ENCODE peak calls at places on chromosome 14, in ten cellular contexts. M is stomach, F is heart left ventricle, L is choroid plexus epithelial cell, S is GM20000, N is uterus, A is psoas muscle, G is GM13977, V is cardiac fibroblast, R is fibroblast of the aortic adventitia. D is an unnamed sample.

GRCh38 chr14:61147898-61148549 is 133.1 kb downstream of the TMEM30B start:
- DNase-seq in M (no peak), F (peak), L (peak), S (no peak), N (no peak), A (peak), G (no peak), V (peak), R (peak), D (no peak)

GRCh38 chr14:24094839-24095195 is 706 bp downstream of the PCK2 start:
- DNase-seq in M (no peak), F (no peak), L (peak), S (no peak), N (no peak), A (no peak), G (no peak), V (peak), R (peak), D (no peak)

GRCh38 chr14:36515105-36515593 is 4.9 kb downstream of the NKX2-1 start:
- DNase-seq in M (no peak), F (no peak), L (no peak), S (no peak), N (no peak), A (no peak), G (peak), V (no peak), R (no peak), D (no peak)

GRCh38 chr14:99971929-99972747 is 93.1 kb upstream of the EVL start:
- DNase-seq in M (no peak), F (no peak), L (no peak), S (peak), N (no peak), A (no peak), G (no peak), V (no peak), R (peak), D (no peak)

GRCh38 chr14:95674613-95675012 is 11.6 kb upstream of the TCL1B start:
- DNase-seq in M (no peak), F (no peak), L (no peak), S (no peak), N (no peak), A (no peak), G (no peak), V (no peak), R (no peak), D (peak)

GRCh38 chr14:79443602-79444001 is 767.7 kb downstream of the DIO2 start:
- DNase-seq in M (no peak), F (no peak), L (peak), S (no peak), N (no peak), A (no peak), G (no peak), V (no peak), R (no peak), D (no peak)

GRCh38 chr14:65184032-65184764 is 81.9 kb upstream of the MAX start:
- DNase-seq in M (no peak), F (no peak), L (peak), S (no peak), N (no peak), A (no peak), G (no peak), V (peak), R (peak), D (no peak)

GRCh38 chr14:101665478-101666078 is 95.9 kb upstream of the PPP2R5C start:
- DNase-seq in M (no peak), F (no peak), L (peak), S (peak), N (no peak), A (no peak), G (peak), V (peak), R (peak), D (no peak)

GRCh38 chr14:96001866-96002510 is 37.2 kb upstream of the C14orf132 start:
- DNase-seq in M (no peak), F (no peak), L (peak), S (no peak), N (no peak), A (no peak), G (no peak), V (no peak), R (no peak), D (no peak)

GRCh38 chr14:100019156-100019882 is 45.9 kb upstream of the EVL start:
- DNase-seq in M (no peak), F (no peak), L (peak), S (no peak), N (no peak), A (no peak), G (no peak), V (peak), R (no peak), D (no peak)

GRCh38 chr14:89185919-89186849 is 230.8 kb downstream of the FOXN3 start:
- DNase-seq in M (no peak), F (no peak), L (peak), S (no peak), N (peak), A (peak), G (no peak), V (peak), R (peak), D (no peak)

GRCh38 chr14:59482471-59483331 is 1.5 kb downstream of the L3HYPDH start:
- DNase-seq in M (no peak), F (no peak), L (peak), S (no peak), N (peak), A (no peak), G (no peak), V (peak), R (peak), D (no peak)

GRCh38 chr14:92514844-92515509 is 1.4 kb downstream of the RIN3 start:
- DNase-seq in M (no peak), F (no peak), L (no peak), S (peak), N (no peak), A (no peak), G (no peak), V (no peak), R (no peak), D (no peak)

GRCh38 chr14:60655114-60655897 is 6.0 kb upstream of the SIX1 start:
- DNase-seq in M (no peak), F (no peak), L (no peak), S (peak), N (no peak), A (no peak), G (peak), V (no peak), R (no peak), D (no peak)

GRCh38 chr14:100463937-100464336 is 123.3 kb downstream of the BEGAIN start:
- DNase-seq in M (no peak), F (no peak), L (no peak), S (no peak), N (no peak), A (no peak), G (no peak), V (no peak), R (no peak), D (no peak)

GRCh38 chr14:37172024-37172869 is at the start of gene SLC25A21:
- DNase-seq in M (peak), F (peak), L (peak), S (no peak), N (peak), A (peak), G (no peak), V (peak), R (peak), D (peak)

GRCh38 chr14:26017270-26017669 is 580.6 kb downstream of the NOVA1 start:
- DNase-seq in M (no peak), F (no peak), L (no peak), S (no peak), N (no peak), A (no peak), G (no peak), V (no peak), R (no peak), D (no peak)

GRCh38 chr14:101500061-101500460 is 61.2 kb upstream of the DIO3 start:
- DNase-seq in M (no peak), F (no peak), L (no peak), S (no peak), N (no peak), A (no peak), G (no peak), V (no peak), R (no peak), D (peak)

GRCh38 chr14:102903248-102903888 is 19.1 kb upstream of the AMN start:
- DNase-seq in M (no peak), F (no peak), L (no peak), S (no peak), N (no peak), A (no peak), G (no peak), V (no peak), R (no peak), D (no peak)

GRCh38 chr14:36207500-36207899 is 31.0 kb upstream of the PTCSC3 start:
- DNase-seq in M (no peak), F (no peak), L (no peak), S (no peak), N (no peak), A (no peak), G (no peak), V (peak), R (peak), D (no peak)

GRCh38 chr14:96761066-96761465 is 36.1 kb upstream of the VRK1 start:
- DNase-seq in M (no peak), F (no peak), L (no peak), S (no peak), N (no peak), A (no peak), G (no peak), V (no peak), R (no peak), D (no peak)

GRCh38 chr14:53715390-53715730 is 241.3 kb downstream of the BMP4 start:
- DNase-seq in M (no peak), F (no peak), L (peak), S (no peak), N (no peak), A (no peak), G (no peak), V (peak), R (peak), D (no peak)

GRCh38 chr14:29016050-29016900 is 249.7 kb downstream of the FOXG1 start:
- DNase-seq in M (no peak), F (no peak), L (peak), S (peak), N (no peak), A (no peak), G (peak), V (peak), R (peak), D (no peak)

GRCh38 chr14:98754343-98755025 is 517.5 kb downstream of the BCL11B start:
- DNase-seq in M (no peak), F (no peak), L (no peak), S (no peak), N (no peak), A (no peak), G (no peak), V (no peak), R (no peak), D (peak)

GRCh38 chr14:72738181-72738611 is 155.7 kb downstream of the DPF3 start:
- DNase-seq in M (peak), F (peak), L (no peak), S (no peak), N (no peak), A (no peak), G (no peak), V (no peak), R (no peak), D (no peak)

GRCh38 chr14:50233335-50234250 is 2.2 kb upstream of the SOS2 start:
- DNase-seq in M (no peak), F (no peak), L (no peak), S (no peak), N (no peak), A (no peak), G (no peak), V (no peak), R (no peak), D (no peak)

GRCh38 chr14:24605435-24606190 is 3.9 kb downstream of the GZMH start:
- DNase-seq in M (peak), F (peak), L (no peak), S (peak), N (no peak), A (no peak), G (peak), V (no peak), R (no peak), D (no peak)

GRCh38 chr14:24011051-24011450 is 22.3 kb downstream of the DHRS4L2 start:
- DNase-seq in M (no peak), F (no peak), L (no peak), S (no peak), N (no peak), A (no peak), G (no peak), V (no peak), R (no peak), D (no peak)

GRCh38 chr14:91415794-91416743 is 1.6 kb downstream of the CCDC88C start:
- DNase-seq in M (peak), F (no peak), L (no peak), S (peak), N (no peak), A (no peak), G (peak), V (no peak), R (no peak), D (no peak)

GRCh38 chr14:92039073-92039719 is 663 bp downstream of the TRIP11 start:
- DNase-seq in M (no peak), F (no peak), L (peak), S (peak), N (no peak), A (peak), G (peak), V (peak), R (peak), D (peak)

GRCh38 chr14:22598099-22598895 is at the start of gene ABHD4:
- DNase-seq in M (peak), F (peak), L (peak), S (peak), N (peak), A (peak), G (peak), V (peak), R (peak), D (peak)

GRCh38 chr14:104876251-104876699 is 11.2 kb downstream of the CEP170B start:
- DNase-seq in M (no peak), F (no peak), L (peak), S (peak), N (no peak), A (peak), G (peak), V (peak), R (peak), D (no peak)

DNA sequence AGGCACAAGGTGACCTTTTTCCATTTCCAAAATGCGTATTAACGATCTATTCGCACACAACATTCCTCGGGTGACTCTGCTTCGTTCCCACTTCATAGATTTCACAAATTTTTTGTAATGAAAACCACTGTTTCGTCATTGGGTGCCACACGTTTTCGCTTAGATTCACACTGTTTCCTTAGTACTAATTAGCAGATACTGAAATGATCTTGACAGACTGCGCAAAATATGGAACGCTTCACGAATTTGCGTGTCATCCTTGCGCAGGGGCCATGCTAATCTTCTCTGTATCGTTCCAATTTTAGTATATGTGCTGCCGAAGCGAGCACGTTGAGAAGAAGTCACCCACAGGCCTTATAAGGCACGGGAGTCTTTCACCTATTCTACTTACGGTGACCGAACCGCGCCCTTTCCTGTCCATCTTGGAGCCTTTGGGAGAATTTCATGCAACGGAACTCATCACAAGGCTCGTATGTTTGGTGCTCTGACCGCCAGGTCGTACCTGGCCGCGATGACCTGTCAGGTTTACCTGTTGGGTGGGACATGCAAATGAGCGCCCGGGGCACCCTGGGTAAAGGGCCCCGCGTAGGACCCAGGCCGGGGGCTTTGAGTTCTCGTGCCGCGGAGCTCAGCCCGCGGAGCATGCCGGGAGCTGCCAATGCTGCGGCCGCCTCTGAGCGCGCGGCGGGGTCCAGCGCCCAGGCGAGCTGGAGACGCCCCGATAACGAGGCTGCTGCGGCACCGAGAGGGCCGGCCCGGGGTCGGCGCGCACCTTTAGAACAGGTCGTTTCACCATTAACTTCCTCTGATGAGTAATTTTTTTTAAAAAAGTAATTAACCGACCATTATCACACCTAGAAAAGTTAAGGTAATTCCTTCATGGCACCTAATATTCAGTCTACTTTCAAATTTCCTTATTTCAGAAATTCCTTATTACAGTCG is at the start of gene RNU6-8:
- DNase-seq in M (peak), F (peak), L (peak), S (peak), N (peak), A (peak), G (peak), V (peak), R (peak), D (peak)
- TF ChIP-seq CTCF in M (no peak), F (no peak), L (no peak), S (no peak), N (no peak), A (no peak), G (no peak), V (no peak), R (no peak), D (no peak)

GRCh38 chr14:33675415-33676130 is 275.3 kb downstream of the EGLN3 start:
- DNase-seq in M (no peak), F (no peak), L (peak), S (no peak), N (no peak), A (no peak), G (no peak), V (no peak), R (peak), D (no peak)
- TF ChIP-seq CTCF in M (no peak), F (no peak), L (no peak), S (no peak), N (no peak), A (no peak), G (no peak), V (no peak), R (no peak), D (no peak)

GRCh38 chr14:90301580-90302181 is 30.1 kb downstream of the NRDE2 start:
- DNase-seq in M (no peak), F (no peak), L (peak), S (peak), N (no peak), A (no peak), G (peak), V (peak), R (peak), D (no peak)
- TF ChIP-seq CTCF in M (peak), F (peak), L (peak), S (no peak), N (peak), A (peak), G (peak), V (peak), R (peak), D (no peak)

GRCh38 chr14:52377940-52378339 is 63.8 kb downstream of the PTGER2 start:
- DNase-seq in M (no peak), F (no peak), L (no peak), S (no peak), N (no peak), A (no peak), G (no peak), V (no peak), R (no peak), D (no peak)
- TF ChIP-seq CTCF in M (no peak), F (no peak), L (no peak), S (no peak), N (no peak), A (no peak), G (no peak), V (no peak), R (no peak), D (no peak)

DNA sequence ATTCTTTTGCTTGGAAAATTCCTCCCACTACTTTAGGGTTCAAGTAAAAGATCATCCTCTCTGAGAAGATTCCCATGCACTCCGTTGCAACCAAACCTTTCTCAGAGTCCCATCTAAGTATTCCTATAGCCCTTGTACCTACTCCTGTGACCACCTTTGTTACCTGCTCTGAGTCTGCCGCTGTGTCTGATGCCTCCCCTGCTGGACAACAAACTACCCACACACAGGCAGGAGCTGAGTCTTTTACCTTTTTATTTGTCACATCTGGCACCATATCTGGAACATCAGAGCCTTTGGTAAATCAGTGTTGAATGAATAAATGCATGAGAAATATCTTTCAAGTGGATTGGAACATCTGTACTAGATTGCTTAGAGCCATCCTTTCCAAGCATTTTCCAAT is 82.1 kb upstream of the FLRT2 start:
- DNase-seq in M (no peak), F (no peak), L (no peak), S (no peak), N (no peak), A (no peak), G (no peak), V (no peak), R (no peak), D (no peak)
- TF ChIP-seq CTCF in M (no peak), F (no peak), L (no peak), S (no peak), N (no peak), A (no peak), G (no peak), V (no peak), R (no peak), D (no peak)

DNA sequence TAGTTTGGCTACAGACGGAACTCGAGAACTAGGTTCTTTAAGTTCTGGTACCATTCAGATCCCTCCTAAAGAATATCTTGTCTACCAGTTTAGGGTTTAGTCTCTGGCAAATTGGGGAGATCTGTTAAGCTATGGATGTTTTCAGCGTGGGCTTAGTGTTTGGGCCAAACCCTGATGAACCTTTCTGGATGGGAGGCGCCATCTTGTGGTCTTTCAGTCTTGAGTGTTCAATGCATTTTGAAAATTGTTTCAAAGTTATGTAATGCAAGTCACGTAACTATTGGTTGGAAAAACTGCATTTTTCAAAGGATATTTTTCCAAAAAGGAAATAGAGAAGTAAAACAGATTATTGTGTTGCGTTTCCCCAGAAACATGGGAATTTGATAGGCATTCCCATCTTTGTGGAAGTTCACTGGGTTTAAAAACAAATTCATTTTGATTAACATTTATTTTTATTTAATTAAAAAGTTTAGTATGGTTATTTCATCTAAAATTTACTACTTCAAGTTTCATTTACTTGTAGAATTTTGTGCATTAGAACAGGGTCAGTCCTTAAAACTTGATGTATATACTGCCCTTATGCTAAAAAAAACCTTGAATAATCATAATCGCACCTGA is 169.0 kb downstream of the PRIMA1 start:
- DNase-seq in M (peak), F (no peak), L (peak), S (peak), N (no peak), A (no peak), G (peak), V (peak), R (peak), D (no peak)
- TF ChIP-seq CTCF in M (peak), F (peak), L (peak), S (peak), N (peak), A (peak), G (peak), V (peak), R (peak), D (no peak)

GRCh38 chr14:41925409-41925808 is 318.7 kb downstream of the LRFN5 start:
- DNase-seq in M (no peak), F (no peak), L (peak), S (no peak), N (no peak), A (no peak), G (no peak), V (peak), R (peak), D (no peak)
- TF ChIP-seq CTCF in M (no peak), F (no peak), L (peak), S (no peak), N (peak), A (no peak), G (no peak), V (peak), R (peak), D (no peak)

GRCh38 chr14:68792830-68793733 is at the start of gene ZFP36L1:
- DNase-seq in M (peak), F (peak), L (peak), S (peak), N (peak), A (peak), G (peak), V (peak), R (peak), D (peak)
- TF ChIP-seq CTCF in M (no peak), F (no peak), L (no peak), S (no peak), N (no peak), A (no peak), G (no peak), V (no peak), R (no peak), D (no peak)